ENCODE peak calls at places on chromosomes 11 and 22, in seven cellular contexts. J is spleen, W is endothelial cell, X is WTC11, A is ovary, U is AG09309, L is fibroblast of lung. Z is an unnamed sample.
A peak's percentile ranks its signal among the peaks of the same experiment; 100 is the strongest.

GRCh38 chr22:18104566-18104965 is 6.0 kb upstream of the TUBA8 start:
- DNase-seq in J (peak; percentile 28), W (no peak), X (no peak), A (no peak), U (no peak), L (peak; percentile 11), Z (no peak)

GRCh38 chr11:123616505-123617198 is 37.8 kb downstream of the SCN3B start:
- DNase-seq in J (no peak), W (no peak), X (no peak), A (peak; percentile 62), U (peak; percentile 48), L (peak; percentile 78), Z (no peak)

GRCh38 chr22:39080052-39080762 is 3.1 kb downstream of the APOBEC3G start:
- DNase-seq in J (peak; percentile 77), W (no peak), X (no peak), A (no peak), U (no peak), L (no peak), Z (no peak)

GRCh38 chr11:125327494-125328130 is 163.1 kb downstream of the PKNOX2 start:
- DNase-seq in J (no peak), W (no peak), X (no peak), A (no peak), U (no peak), L (no peak), Z (no peak)

GRCh38 chr22:44274918-44275665 is 37.7 kb downstream of the SHISAL1 start:
- DNase-seq in J (peak; percentile 47), W (no peak), X (peak; percentile 6), A (no peak), U (no peak), L (no peak), Z (no peak)

GRCh38 chr11:76640540-76640939 is 30.0 kb downstream of the LRRC32 start:
- DNase-seq in J (no peak), W (peak; percentile 0), X (no peak), A (no peak), U (no peak), L (no peak), Z (no peak)

GRCh38 chr11:63884191-63884590 is 32.8 kb downstream of the RCOR2 start:
- DNase-seq in J (no peak), W (no peak), X (no peak), A (no peak), U (no peak), L (no peak), Z (no peak)

GRCh38 chr11:32829157-32829679 is 509 bp upstream of the PRRG4 start:
- DNase-seq in J (no peak), W (no peak), X (no peak), A (no peak), U (no peak), L (no peak), Z (peak; percentile 62)

GRCh38 chr22:45227645-45228400 is 12.9 kb downstream of the KIAA0930 start:
- DNase-seq in J (no peak), W (no peak), X (no peak), A (no peak), U (no peak), L (no peak), Z (peak; percentile 79)

GRCh38 chr11:61026121-61027031 is 54.9 kb downstream of the CD6 start:
- DNase-seq in J (no peak), W (no peak), X (no peak), A (no peak), U (no peak), L (no peak), Z (peak; percentile 70)

GRCh38 chr11:17724020-17724908 is 4.9 kb downstream of the MYOD1 start:
- DNase-seq in J (no peak), W (no peak), X (no peak), A (no peak), U (no peak), L (no peak), Z (no peak)

GRCh38 chr11:60970369-60970774 is 1.1 kb upstream of the CD6 start:
- DNase-seq in J (peak; percentile 94), W (peak; percentile 73), X (peak; percentile 78), A (peak; percentile 60), U (no peak), L (peak; percentile 13), Z (peak; percentile 73)

GRCh38 chr22:26849575-26849974 is 192.2 kb downstream of the MIAT start:
- DNase-seq in J (no peak), W (no peak), X (no peak), A (no peak), U (no peak), L (no peak), Z (no peak)

GRCh38 chr11:69445131-69445470 is 36.4 kb upstream of the LINC01488 start:
- DNase-seq in J (peak; percentile 76), W (no peak), X (no peak), A (no peak), U (no peak), L (no peak), Z (peak; percentile 62)

GRCh38 chr22:29689872-29690213 is 30.0 kb upstream of the CABP7 start:
- DNase-seq in J (peak; percentile 86), W (peak; percentile 77), X (peak; percentile 86), A (peak; percentile 54), U (no peak), L (peak; percentile 58), Z (no peak)

GRCh38 chr11:5297671-5298070 is 4.1 kb downstream of the OR51B4 start:
- DNase-seq in J (no peak), W (no peak), X (no peak), A (no peak), U (no peak), L (peak; percentile 15), Z (no peak)

DNA sequence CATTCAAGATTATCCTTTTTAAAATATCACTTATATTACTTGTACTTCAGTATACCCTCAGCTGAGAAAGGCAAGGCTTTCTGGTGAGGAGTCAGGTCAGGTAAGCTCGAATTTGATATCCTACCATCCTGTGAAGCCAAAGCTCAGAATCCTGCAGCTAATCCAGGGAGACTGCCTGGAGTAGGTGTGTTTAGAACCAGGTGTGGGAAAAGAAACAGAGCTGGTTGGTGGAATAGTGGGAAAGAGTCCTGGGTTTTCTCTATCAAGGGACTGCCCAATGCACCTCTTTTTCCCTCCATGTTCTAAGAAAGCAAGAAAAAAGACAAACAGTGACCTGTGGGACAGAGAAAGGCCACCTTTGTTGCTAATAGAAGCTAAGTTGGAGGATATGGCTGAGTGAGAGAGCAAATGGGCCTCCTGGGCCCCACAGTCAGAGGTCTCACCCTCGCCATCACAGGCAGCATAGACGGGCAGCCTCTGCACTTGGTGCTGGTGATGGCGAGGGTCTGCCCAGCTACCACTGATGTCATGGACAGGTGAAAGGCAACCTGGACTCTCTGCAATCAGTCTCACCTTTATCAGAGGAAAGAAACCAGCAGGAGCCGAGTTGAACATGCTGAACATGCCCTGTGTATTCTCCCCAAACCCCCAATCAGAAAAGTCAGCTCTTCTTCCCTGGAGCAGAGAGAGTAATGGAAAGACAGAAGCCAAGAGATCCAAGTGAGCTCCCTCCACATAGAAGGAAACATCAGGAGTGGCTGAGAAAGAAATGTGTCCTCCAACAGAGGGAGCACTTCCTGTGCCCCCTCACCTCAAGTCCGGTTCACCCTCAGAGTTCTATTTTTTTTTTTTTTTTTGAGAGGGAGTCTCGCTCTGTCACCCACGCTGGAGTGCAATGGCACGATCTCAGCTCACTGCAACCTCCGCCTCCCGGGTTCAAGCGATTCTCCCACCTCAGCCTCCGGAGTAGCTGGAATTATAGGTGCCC is 491.3 kb downstream of the BUD13 start:
- DNase-seq in J (no peak), W (no peak), X (no peak), A (no peak), U (no peak), L (no peak), Z (no peak)
- TF ChIP-seq CTCF in J (no peak), W (no peak), X (no peak), A (no peak), U (no peak), L (no peak), Z (no peak)

DNA sequence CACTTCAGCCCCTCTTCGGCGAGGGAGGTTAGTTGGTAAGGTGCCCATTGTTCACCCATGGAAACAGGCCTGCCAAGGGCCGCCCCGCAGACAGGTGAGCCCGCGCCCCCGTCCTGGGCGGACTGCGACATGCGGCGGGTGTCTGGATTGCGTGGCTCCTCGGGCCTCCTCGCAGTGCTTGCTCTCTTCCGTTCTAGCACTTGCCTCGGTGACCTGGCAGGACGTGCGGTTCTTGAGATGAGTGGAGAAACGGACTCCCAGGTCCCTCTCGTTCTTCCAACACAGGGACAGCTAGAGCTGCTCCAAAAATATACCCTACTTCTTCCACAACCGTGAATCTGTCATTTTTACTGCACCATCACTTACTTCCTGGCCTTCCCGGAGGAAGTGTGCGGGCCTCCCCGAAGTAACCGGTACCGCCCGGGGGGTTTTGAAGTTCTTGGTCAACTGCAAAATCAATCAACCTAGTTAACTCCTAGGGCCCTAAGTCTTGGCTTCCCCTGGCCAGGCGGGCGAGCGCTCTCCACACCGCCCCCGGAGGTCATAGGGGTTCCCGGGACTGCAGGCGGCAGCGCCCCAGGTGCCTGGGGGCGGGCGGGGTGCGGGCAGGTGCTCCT is 745 bp upstream of the ZBTB44 start:
- DNase-seq in J (peak; percentile 93), W (peak; percentile 31), X (peak; percentile 77), A (peak; percentile 24), U (no peak), L (no peak), Z (no peak)
- TF ChIP-seq CTCF in J (peak; percentile 52), W (no peak), X (no peak), A (no peak), U (no peak), L (no peak), Z (peak; percentile 39)

DNA sequence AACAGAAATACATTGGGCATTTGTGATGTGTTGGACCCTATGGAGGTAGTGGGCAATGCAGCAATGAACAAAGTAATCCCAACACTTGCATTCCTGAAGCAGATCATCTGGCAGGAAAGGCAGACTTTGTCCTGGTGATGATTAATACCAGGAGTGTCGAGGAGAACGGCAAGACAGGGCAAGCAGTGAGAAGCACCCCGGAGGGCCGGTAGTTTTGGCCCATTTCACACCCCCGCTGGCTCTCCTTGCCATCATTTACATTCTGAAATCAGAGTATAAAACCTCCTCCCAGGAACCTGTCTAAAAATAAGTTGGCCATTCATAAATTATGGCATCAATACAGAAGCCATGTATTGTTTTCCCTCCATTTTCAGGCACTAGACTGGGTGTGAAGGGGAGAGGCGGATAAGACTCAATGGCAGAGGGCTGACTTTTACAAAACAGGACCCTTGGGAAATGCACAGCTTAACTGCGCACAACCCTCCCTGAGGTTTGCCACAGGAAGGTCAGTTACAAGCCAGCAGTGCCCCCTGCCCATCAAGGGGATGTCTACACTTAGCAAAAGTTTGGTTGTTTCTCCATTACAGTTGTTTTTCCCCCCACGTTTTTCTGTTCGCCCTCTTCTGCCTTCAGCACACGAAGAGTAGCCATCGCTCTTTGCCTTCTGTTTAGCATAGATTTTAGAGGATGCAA is 55.6 kb downstream of the OPCML start:
- DNase-seq in J (no peak), W (no peak), X (peak; percentile 29), A (no peak), U (no peak), L (no peak), Z (no peak)
- TF ChIP-seq CTCF in J (no peak), W (no peak), X (no peak), A (no peak), U (no peak), L (no peak), Z (no peak)

DNA sequence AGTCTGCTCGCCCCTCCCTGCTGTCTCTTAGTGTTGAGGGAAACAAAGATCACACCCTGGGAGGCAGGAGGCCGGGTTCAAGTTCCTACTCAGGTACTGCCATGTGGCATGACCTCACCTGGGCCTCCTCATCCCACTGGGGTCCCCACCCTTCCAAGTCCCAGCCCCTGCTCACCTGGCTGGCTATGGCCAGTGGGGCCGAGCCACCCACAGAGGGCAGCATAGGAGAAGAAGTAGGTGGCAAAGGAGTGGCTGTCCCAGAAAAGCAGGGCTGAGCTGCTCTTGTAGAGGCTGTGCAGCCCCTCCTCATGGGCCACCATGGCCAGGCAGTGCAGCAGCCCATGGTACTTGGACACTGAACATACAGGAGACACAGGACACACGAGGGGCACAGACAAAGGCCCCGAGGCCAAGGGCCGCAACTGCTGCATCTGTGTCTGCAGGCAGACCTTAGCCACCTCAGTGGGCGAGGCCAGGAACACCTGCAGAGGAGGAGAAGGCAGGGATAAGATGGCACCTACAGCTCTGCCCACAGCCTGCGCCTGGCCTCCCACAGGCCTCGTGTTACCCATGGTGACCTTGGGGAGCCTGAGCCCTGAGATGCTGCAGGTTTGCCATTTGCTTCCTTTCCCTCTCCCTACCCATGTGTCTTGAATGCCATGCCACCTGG is 50.6 kb upstream of the MPEG1 start:
- DNase-seq in J (peak; percentile 90), W (peak; percentile 17), X (peak; percentile 76), A (no peak), U (no peak), L (no peak), Z (peak; percentile 65)
- TF ChIP-seq CTCF in J (peak; percentile 68), W (no peak), X (no peak), A (no peak), U (no peak), L (no peak), Z (peak; percentile 85)

Z was measured in CD14-positive monocyte.